ENCODE peak calls at places on chromosomes 4 and X, in five cellular contexts. One of them, this sample, is unnamed.

GRCh38 chr4:189143255-189143654 is 797.4 kb upstream of the FRG1 start:
- DNase-seq in pancreas: no peak
- DNase-seq in astrocyte: no peak
- DNase-seq in tibial nerve: no peak
- DNase-seq in activated CD4-positive, CD25-positive, alpha-beta regulatory T cell: no peak
- DNase-seq in this sample: no peak

GRCh38 chrX:53256446-53257041 is 24.8 kb downstream of the IQSEC2 start:
- DNase-seq in pancreas: no peak
- DNase-seq in astrocyte: no peak
- DNase-seq in tibial nerve: no peak
- DNase-seq in activated CD4-positive, CD25-positive, alpha-beta regulatory T cell: no peak
- DNase-seq in this sample: no peak

GRCh38 chr4:10267066-10267465 is 150.5 kb upstream of the WDR1 start:
- DNase-seq in pancreas: no peak
- DNase-seq in astrocyte: no peak
- DNase-seq in tibial nerve: no peak
- DNase-seq in activated CD4-positive, CD25-positive, alpha-beta regulatory T cell: no peak
- DNase-seq in this sample: no peak

GRCh38 chrX:46477435-46477834 is 67.8 kb downstream of the ZNF674 start:
- DNase-seq in pancreas: no peak
- DNase-seq in astrocyte: peak
- DNase-seq in tibial nerve: no peak
- DNase-seq in activated CD4-positive, CD25-positive, alpha-beta regulatory T cell: no peak
- DNase-seq in this sample: no peak

GRCh38 chrX:70026112-70026850 is 23.5 kb downstream of the AWAT2 start:
- DNase-seq in pancreas: no peak
- DNase-seq in astrocyte: no peak
- DNase-seq in tibial nerve: no peak
- DNase-seq in activated CD4-positive, CD25-positive, alpha-beta regulatory T cell: no peak
- DNase-seq in this sample: no peak

GRCh38 chr4:13511101-13511500 is 27.0 kb upstream of the RAB28 start:
- DNase-seq in pancreas: no peak
- DNase-seq in astrocyte: no peak
- DNase-seq in tibial nerve: no peak
- DNase-seq in activated CD4-positive, CD25-positive, alpha-beta regulatory T cell: no peak
- DNase-seq in this sample: no peak

GRCh38 chr4:156686120-156686519 is 285.5 kb downstream of the PDGFC start:
- DNase-seq in pancreas: no peak
- DNase-seq in astrocyte: peak
- DNase-seq in tibial nerve: no peak
- DNase-seq in activated CD4-positive, CD25-positive, alpha-beta regulatory T cell: no peak
- DNase-seq in this sample: peak

GRCh38 chr4:26687728-26688127 is 103.8 kb downstream of the TBC1D19 start:
- DNase-seq in pancreas: no peak
- DNase-seq in astrocyte: peak
- DNase-seq in tibial nerve: no peak
- DNase-seq in activated CD4-positive, CD25-positive, alpha-beta regulatory T cell: no peak
- DNase-seq in this sample: peak

GRCh38 chr4:89024051-89024675 is 32.8 kb downstream of the FAM13A start:
- DNase-seq in pancreas: no peak
- DNase-seq in astrocyte: peak
- DNase-seq in tibial nerve: peak
- DNase-seq in activated CD4-positive, CD25-positive, alpha-beta regulatory T cell: no peak
- DNase-seq in this sample: peak

GRCh38 chr4:11011249-11011648 is 326.7 kb upstream of the CLNK start:
- DNase-seq in pancreas: no peak
- DNase-seq in astrocyte: no peak
- DNase-seq in tibial nerve: no peak
- DNase-seq in activated CD4-positive, CD25-positive, alpha-beta regulatory T cell: no peak
- DNase-seq in this sample: no peak

GRCh38 chr4:111070390-111070789 is 447.5 kb upstream of the PITX2 start:
- DNase-seq in pancreas: no peak
- DNase-seq in astrocyte: no peak
- DNase-seq in tibial nerve: no peak
- DNase-seq in activated CD4-positive, CD25-positive, alpha-beta regulatory T cell: no peak
- DNase-seq in this sample: no peak

GRCh38 chr4:150457802-150458201 is 124.1 kb upstream of the MAB21L2 start:
- DNase-seq in pancreas: no peak
- DNase-seq in astrocyte: peak
- DNase-seq in tibial nerve: no peak
- DNase-seq in activated CD4-positive, CD25-positive, alpha-beta regulatory T cell: no peak
- DNase-seq in this sample: no peak